ENCODE peak calls at places on chromosome 20, in ten cellular contexts. E is lower lobe of right lung; W is iPS-NIHi11; H is skeletal muscle cell; U is GM04504; D is Caki2; Z is IMR-90; R is brain microvascular endothelial cell; T is WTC11; Q is stimulated activated CD4-positive, alpha-beta T cell treated with anti-CD3 and anti-CD28 coated beads, TNF-alpha, amount 100 ng/mL, for 4 hours. M is an unnamed sample.

GRCh38 chr20:4633379-4633778 is 88.3 kb upstream of the PRND start:
- DNase-seq in E (no peak), Q (no peak), D (no peak), U (no peak), T (no peak), Z (no peak), W (no peak), R (no peak), H (no peak), M (no peak)

GRCh38 chr20:5504061-5504739 is 187.4 kb upstream of the PROKR2 start:
- DNase-seq in Z (no peak), W (peak), U (peak), D (no peak), Q (no peak), H (no peak), R (peak), E (peak), T (peak), M (no peak)

GRCh38 chr20:47815866-47816265 is 30.6 kb upstream of the SULF2 start:
- DNase-seq in D (no peak), W (no peak), R (no peak), H (no peak), E (no peak), Q (no peak), Z (no peak), U (no peak), T (no peak), M (no peak)

GRCh38 chr20:63521602-63522001 is 1.0 kb downstream of the PPDPF start:
- DNase-seq in U (no peak), H (no peak), R (no peak), W (peak), D (no peak), Z (no peak), T (peak), E (peak), Q (no peak), M (no peak)

GRCh38 chr20:50625986-50626677 is 65.2 kb downstream of the RIPOR3 start:
- DNase-seq in E (no peak), T (peak), R (peak), Q (no peak), D (no peak), Z (peak), U (no peak), H (no peak), W (peak), M (peak)

GRCh38 chr20:45341579-45341938 is 6.7 kb downstream of the SDC4 start:
- DNase-seq in T (no peak), U (no peak), Z (no peak), H (no peak), W (peak), E (no peak), Q (no peak), R (no peak), D (no peak), M (no peak)

GRCh38 chr20:62900692-62901584 is 25.4 kb downstream of the DIDO1 start:
- DNase-seq in T (no peak), Q (no peak), W (peak), E (no peak), Z (no peak), R (no peak), H (no peak), D (peak), U (no peak), M (peak)

GRCh38 chr20:24657878-24658620 is 188.6 kb downstream of the SYNDIG1 start:
- DNase-seq in E (no peak), R (peak), H (no peak), W (no peak), D (no peak), T (no peak), U (no peak), Z (no peak), Q (no peak), M (no peak)

GRCh38 chr20:34637245-34638185 is 39.4 kb downstream of the PIGU start:
- DNase-seq in H (peak), Q (no peak), E (no peak), Z (peak), D (no peak), W (no peak), R (peak), T (no peak), U (peak), M (no peak)

GRCh38 chr20:33687370-33687915 is 1.3 kb upstream of the E2F1 start:
- DNase-seq in W (no peak), Q (no peak), E (no peak), T (no peak), U (no peak), Z (no peak), H (no peak), R (peak), D (no peak), M (no peak)

GRCh38 chr20:22429175-22430153 is 154.9 kb downstream of the FOXA2 start:
- DNase-seq in U (no peak), W (no peak), E (no peak), H (no peak), T (no peak), Z (no peak), Q (no peak), R (no peak), D (no peak), M (no peak)

GRCh38 chr20:57435498-57436222 is 44.5 kb downstream of the RBM38 start:
- DNase-seq in W (peak), D (peak), U (no peak), E (peak), H (no peak), Q (no peak), R (peak), T (no peak), Z (no peak), M (peak)

GRCh38 chr20:63945921-63946920 is 10.0 kb downstream of the UCKL1 start:
- DNase-seq in Z (no peak), E (no peak), H (no peak), Q (no peak), D (no peak), T (no peak), U (no peak), R (no peak), W (no peak), M (no peak)

GRCh38 chr20:4073852-4074741 is 58.7 kb upstream of the RNF24 start:
- DNase-seq in U (no peak), E (no peak), H (no peak), D (no peak), Q (no peak), R (no peak), T (no peak), Z (no peak), W (no peak), M (no peak)

GRCh38 chr20:24992420-24993205 is at the start of gene APMAP:
- DNase-seq in Z (peak), R (peak), U (peak), Q (peak), D (peak), W (peak), E (peak), H (peak), T (peak), M (peak)

GRCh38 chr20:50721881-50722281 is 9.5 kb upstream of the PARD6B start:
- DNase-seq in H (no peak), E (no peak), T (no peak), R (peak), Z (no peak), U (no peak), D (peak), Q (no peak), W (no peak), M (peak)

GRCh38 chr20:39829255-39829654 is 859.8 kb downstream of the MAFB start:
- DNase-seq in H (no peak), D (no peak), Z (peak), T (peak), E (no peak), W (peak), U (no peak), R (no peak), Q (no peak), M (no peak)

GRCh38 chr20:63082308-63082938 is 75.7 kb upstream of the BHLHE23 start:
- DNase-seq in Z (peak), D (peak), U (peak), H (no peak), T (peak), Q (no peak), E (peak), W (peak), R (peak), M (peak)

GRCh38 chr20:25283221-25283951 is 35.5 kb downstream of the PYGB start:
- DNase-seq in Q (no peak), Z (no peak), U (no peak), D (no peak), W (no peak), T (peak), E (peak), H (no peak), R (no peak), M (peak)

GRCh38 chr20:37277253-37277593 is 12.2 kb upstream of the MANBAL start:
- DNase-seq in Z (no peak), Q (no peak), D (no peak), R (no peak), T (no peak), W (no peak), H (no peak), E (no peak), U (no peak), M (no peak)

GRCh38 chr20:13331536-13331935 is 110.5 kb downstream of the ISM1 start:
- DNase-seq in Z (no peak), D (peak), E (no peak), H (no peak), W (no peak), R (no peak), U (no peak), T (no peak), Q (no peak), M (no peak)

GRCh38 chr20:57133926-57134650 is 132.4 kb downstream of the BMP7 start:
- DNase-seq in R (no peak), D (no peak), E (no peak), U (peak), Z (no peak), Q (no peak), W (no peak), H (no peak), T (no peak), M (no peak)

GRCh38 chr20:59006864-59007757 is at the start of gene CTSZ:
- DNase-seq in Z (no peak), R (no peak), D (peak), H (no peak), U (no peak), E (peak), T (peak), W (peak), Q (no peak), M (peak)

GRCh38 chr20:64055893-64056638 is 6.6 kb upstream of the SOX18 start:
- DNase-seq in H (no peak), U (no peak), W (no peak), T (no peak), Z (peak), E (peak), R (peak), D (peak), Q (no peak), M (no peak)

GRCh38 chr20:32685541-32686529 is 12.1 kb upstream of the C20orf203 start:
- DNase-seq in W (no peak), Z (peak), T (no peak), Q (no peak), U (peak), E (no peak), D (no peak), H (peak), R (peak), M (no peak)

GRCh38 chr20:10328897-10329255 is 105.1 kb downstream of the MKKS start:
- DNase-seq in Q (no peak), T (no peak), W (no peak), H (no peak), D (no peak), U (no peak), R (no peak), Z (no peak), E (no peak), M (no peak)